ENCODE peak calls at places on chromosomes 3 and 15, in four cellular contexts. One of them, this sample, is unnamed.

GRCh38 chr3:179666436-179667035 is 13.7 kb downstream of the USP13 start:
- DNase-seq in neural progenitor cell: peak
- DNase-seq in foreskin fibroblast: no peak
- DNase-seq in iPS DF 6.9: no peak
- DNase-seq in this sample: no peak

GRCh38 chr3:140432176-140432753 is 245.6 kb upstream of the TRIM42 start:
- DNase-seq in foreskin fibroblast: no peak
- DNase-seq in iPS DF 6.9: no peak
- DNase-seq in neural progenitor cell: peak
- DNase-seq in this sample: no peak

GRCh38 chr15:74808073-74808839 is 4.4 kb upstream of the LMAN1L start:
- DNase-seq in neural progenitor cell: no peak
- DNase-seq in iPS DF 6.9: no peak
- DNase-seq in foreskin fibroblast: no peak
- DNase-seq in this sample: no peak

GRCh38 chr3:107271787-107272387 is 105.4 kb upstream of the CCDC54 start:
- DNase-seq in iPS DF 6.9: no peak
- DNase-seq in neural progenitor cell: peak
- DNase-seq in foreskin fibroblast: peak
- DNase-seq in this sample: peak

GRCh38 chr15:58348095-58348812 is 83.5 kb upstream of the LIPC start:
- DNase-seq in iPS DF 6.9: no peak
- DNase-seq in neural progenitor cell: no peak
- DNase-seq in foreskin fibroblast: no peak
- DNase-seq in this sample: no peak

GRCh38 chr3:55180936-55181535 is 253.2 kb upstream of the LRTM1 start:
- DNase-seq in iPS DF 6.9: no peak
- DNase-seq in foreskin fibroblast: peak
- DNase-seq in neural progenitor cell: peak
- DNase-seq in this sample: no peak

GRCh38 chr3:117761992-117762944 is 1052.7 kb downstream of the TUSC7 start:
- DNase-seq in neural progenitor cell: no peak
- DNase-seq in iPS DF 6.9: no peak
- DNase-seq in foreskin fibroblast: no peak
- DNase-seq in this sample: no peak

GRCh38 chr3:139281512-139282196 is 62.2 kb upstream of the MRPS22 start:
- DNase-seq in foreskin fibroblast: peak
- DNase-seq in neural progenitor cell: no peak
- DNase-seq in iPS DF 6.9: no peak
- DNase-seq in this sample: no peak

GRCh38 chr15:98813956-98814355 is 165.6 kb downstream of the IGF1R start:
- DNase-seq in foreskin fibroblast: peak
- DNase-seq in iPS DF 6.9: no peak
- DNase-seq in neural progenitor cell: no peak
- DNase-seq in this sample: peak

GRCh38 chr15:66178531-66178910 is 75.0 kb downstream of the MEGF11 start:
- DNase-seq in foreskin fibroblast: no peak
- DNase-seq in iPS DF 6.9: peak
- DNase-seq in neural progenitor cell: no peak
- DNase-seq in this sample: no peak

GRCh38 chr15:58573270-58573669 is 141.5 kb downstream of the LIPC start:
- DNase-seq in neural progenitor cell: no peak
- DNase-seq in foreskin fibroblast: no peak
- DNase-seq in iPS DF 6.9: no peak
- DNase-seq in this sample: no peak

GRCh38 chr3:33130144-33130543 is 16.3 kb downstream of the CRTAP start:
- DNase-seq in iPS DF 6.9: no peak
- DNase-seq in foreskin fibroblast: no peak
- DNase-seq in neural progenitor cell: no peak
- DNase-seq in this sample: no peak

GRCh38 chr3:116920836-116921596 is 211.4 kb downstream of the TUSC7 start:
- DNase-seq in iPS DF 6.9: no peak
- DNase-seq in neural progenitor cell: no peak
- DNase-seq in foreskin fibroblast: no peak
- DNase-seq in this sample: no peak

GRCh38 chr3:194768586-194768985 is 82.9 kb downstream of the FAM43A start:
- DNase-seq in iPS DF 6.9: no peak
- DNase-seq in neural progenitor cell: no peak
- DNase-seq in foreskin fibroblast: no peak
- DNase-seq in this sample: no peak
- H3K4me3 ChIP-seq in iPS DF 6.9: no peak
- H3K4me3 ChIP-seq in neural progenitor cell: no peak
- H3K4me3 ChIP-seq in foreskin fibroblast: no peak
- H3K4me3 ChIP-seq in this sample: no peak

GRCh38 chr15:85542488-85542887 is 162.1 kb downstream of the AKAP13 start:
- DNase-seq in foreskin fibroblast: no peak
- DNase-seq in iPS DF 6.9: no peak
- DNase-seq in neural progenitor cell: no peak
- DNase-seq in this sample: no peak

GRCh38 chr15:85542895-85543331 is 162.5 kb downstream of the AKAP13 start:
- DNase-seq in neural progenitor cell: no peak
- DNase-seq in foreskin fibroblast: no peak
- DNase-seq in iPS DF 6.9: no peak
- DNase-seq in this sample: no peak

GRCh38 chr15:85541744-85542143 is 161.3 kb downstream of the AKAP13 start:
- DNase-seq in neural progenitor cell: no peak
- DNase-seq in iPS DF 6.9: no peak
- DNase-seq in foreskin fibroblast: peak
- DNase-seq in this sample: no peak

GRCh38 chr15:85545185-85545584 is 164.8 kb downstream of the AKAP13 start:
- DNase-seq in iPS DF 6.9: no peak
- DNase-seq in foreskin fibroblast: peak
- DNase-seq in neural progenitor cell: no peak
- DNase-seq in this sample: no peak

DNA sequence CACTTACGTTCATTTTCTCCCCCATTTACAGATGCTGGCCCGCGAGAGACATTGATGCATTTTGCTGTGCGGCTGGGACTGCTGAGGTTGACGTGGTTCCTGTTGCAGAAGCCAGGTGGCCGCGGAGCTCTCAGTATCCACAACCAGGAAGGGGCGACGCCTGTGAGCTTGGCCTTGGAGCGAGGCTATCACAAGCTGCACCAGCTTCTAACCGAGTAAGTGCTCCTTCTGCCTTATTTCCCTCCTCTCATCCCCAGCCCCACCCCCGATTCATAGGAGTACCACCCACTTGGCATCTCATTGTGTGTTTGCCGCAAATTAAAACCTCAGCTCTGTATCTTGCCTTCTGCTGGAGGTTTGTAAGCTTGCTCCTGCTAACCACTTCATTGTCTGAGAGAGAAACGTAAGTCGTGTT is 163.3 kb downstream of the AKAP13 start:
- DNase-seq in neural progenitor cell: no peak
- DNase-seq in foreskin fibroblast: no peak
- DNase-seq in iPS DF 6.9: peak
- DNase-seq in this sample: no peak
- H3K4me3 ChIP-seq in neural progenitor cell: no peak
- H3K4me3 ChIP-seq in foreskin fibroblast: no peak
- H3K4me3 ChIP-seq in iPS DF 6.9: no peak
- H3K4me3 ChIP-seq in this sample: no peak

GRCh38 chr3:80771085-80771484 is 990.4 kb downstream of the GBE1 start:
- DNase-seq in neural progenitor cell: no peak
- DNase-seq in iPS DF 6.9: no peak
- DNase-seq in foreskin fibroblast: no peak
- DNase-seq in this sample: no peak
- H3K4me3 ChIP-seq in neural progenitor cell: no peak
- H3K4me3 ChIP-seq in iPS DF 6.9: no peak
- H3K4me3 ChIP-seq in foreskin fibroblast: no peak
- H3K4me3 ChIP-seq in this sample: no peak

DNA sequence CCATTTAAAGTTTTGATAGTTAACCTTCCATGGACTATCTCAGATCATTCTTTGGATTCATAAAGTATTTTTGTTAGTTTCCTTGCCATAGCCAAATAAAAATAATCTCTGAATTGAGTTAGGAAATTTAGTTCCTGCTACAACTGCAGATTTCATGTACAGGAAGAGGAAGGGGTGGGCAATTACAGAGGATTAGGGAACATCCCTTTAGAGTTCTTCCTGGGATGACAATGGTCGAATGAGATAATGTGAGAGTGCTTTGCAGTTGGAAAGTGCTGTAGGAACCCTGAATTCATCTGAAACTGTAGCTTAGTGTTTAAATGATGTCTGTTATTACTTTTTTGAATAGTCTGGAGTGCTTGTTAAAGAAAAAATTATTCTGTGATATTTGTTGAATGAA is 137.0 kb downstream of the FNDC3B start:
- DNase-seq in iPS DF 6.9: no peak
- DNase-seq in foreskin fibroblast: no peak
- DNase-seq in neural progenitor cell: peak
- DNase-seq in this sample: no peak
- H3K4me3 ChIP-seq in iPS DF 6.9: no peak
- H3K4me3 ChIP-seq in foreskin fibroblast: no peak
- H3K4me3 ChIP-seq in neural progenitor cell: no peak
- H3K4me3 ChIP-seq in this sample: no peak

GRCh38 chr3:119596392-119596791 is 1.3 kb upstream of the PLA1A start:
- DNase-seq in iPS DF 6.9: no peak
- DNase-seq in neural progenitor cell: no peak
- DNase-seq in foreskin fibroblast: no peak
- DNase-seq in this sample: no peak

GRCh38 chr3:119599558-119600174 is 2.0 kb downstream of the PLA1A start:
- DNase-seq in foreskin fibroblast: no peak
- DNase-seq in neural progenitor cell: no peak
- DNase-seq in iPS DF 6.9: no peak
- DNase-seq in this sample: no peak

GRCh38 chr3:119597548-119598288 is at the start of gene PLA1A:
- DNase-seq in neural progenitor cell: no peak
- DNase-seq in foreskin fibroblast: no peak
- DNase-seq in iPS DF 6.9: no peak
- DNase-seq in this sample: no peak

GRCh38 chr3:119600732-119601131 is 3.0 kb downstream of the PLA1A start:
- DNase-seq in neural progenitor cell: peak
- DNase-seq in foreskin fibroblast: no peak
- DNase-seq in iPS DF 6.9: no peak
- DNase-seq in this sample: no peak

DNA sequence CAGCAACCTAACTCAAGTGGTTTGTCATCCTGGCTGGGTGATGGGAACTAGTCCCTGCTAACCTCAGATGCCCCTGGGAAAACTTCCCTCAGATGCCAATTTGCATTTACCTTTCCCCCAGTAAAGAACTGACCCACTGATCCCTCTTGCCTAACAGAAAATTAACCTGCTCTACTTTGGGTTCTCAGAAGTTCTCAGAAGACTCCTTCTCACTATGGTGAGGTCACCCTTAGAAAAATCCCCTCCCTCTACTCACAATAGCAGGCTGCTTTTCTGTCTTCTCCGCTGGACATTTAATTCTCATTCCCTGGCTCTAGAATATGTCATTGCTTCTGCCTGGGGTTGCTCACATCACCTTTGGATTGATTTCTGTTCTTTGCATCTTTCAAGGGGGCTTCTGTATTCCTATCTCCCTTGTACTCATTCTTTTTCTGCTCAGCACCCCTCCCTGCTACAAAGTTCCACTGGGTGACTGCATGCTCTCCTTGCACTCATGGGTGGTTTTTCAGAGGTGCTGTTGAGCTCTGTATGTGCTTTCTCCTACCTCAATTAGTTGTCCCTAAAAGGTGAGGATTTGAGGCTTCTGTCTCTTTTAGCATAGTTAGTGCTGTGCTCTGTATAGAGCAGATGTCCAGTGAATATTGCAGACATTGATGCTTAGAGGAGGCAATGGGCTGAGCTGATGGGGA is 869 bp downstream of the PLA1A start:
- DNase-seq in iPS DF 6.9: no peak
- DNase-seq in foreskin fibroblast: no peak
- DNase-seq in neural progenitor cell: no peak
- DNase-seq in this sample: no peak
- H3K4me3 ChIP-seq in iPS DF 6.9: no peak
- H3K4me3 ChIP-seq in foreskin fibroblast: no peak
- H3K4me3 ChIP-seq in neural progenitor cell: no peak
- H3K4me3 ChIP-seq in this sample: no peak